ENCODE peak calls at places on chromosomes 12 and 14, in eight cellular contexts. L is GM23338, O is lung, H is SK-N-SH, F is tibial artery, D is body of pancreas, M is HCT116, Q is left ventricle myocardium inferior. R is an unnamed sample. For H3K27me3, the result is how much of the 10 kb centered on the place peaks cover.

GRCh38 chr14:68088463-68088862 is 268.9 kb downstream of the RAD51B start:
- DNase-seq in F (no peak), D (no peak), H (no peak), Q (no peak), L (no peak), O (no peak), M (peak), R (no peak)

GRCh38 chr12:95838125-95838524 is 20.6 kb upstream of the SNRPF start:
- DNase-seq in Q (no peak), L (no peak), F (no peak), H (peak), O (peak), D (no peak), M (no peak), R (no peak)

GRCh38 chr14:34324363-34324795 is 137.7 kb downstream of the SPTSSA start:
- DNase-seq in Q (no peak), H (peak), L (peak), F (no peak), D (peak), M (peak), O (no peak), R (no peak)

GRCh38 chr14:53857625-53858343 is 98.8 kb downstream of the BMP4 start:
- DNase-seq in Q (no peak), F (no peak), H (no peak), O (no peak), L (no peak), M (no peak), D (no peak), R (no peak)

GRCh38 chr12:94649349-94650142 is 811 bp downstream of the TMCC3 start:
- DNase-seq in O (peak), Q (peak), H (peak), L (peak), D (peak), F (peak), M (no peak), R (peak)

GRCh38 chr12:54053625-54054441 is at the start of gene HOXC4:
- DNase-seq in H (peak), F (no peak), M (no peak), O (no peak), D (peak), Q (no peak), L (no peak), R (no peak)

GRCh38 chr12:4720637-4720995 is 416 bp downstream of the GALNT8 start:
- DNase-seq in Q (no peak), L (peak), M (no peak), H (no peak), D (no peak), O (no peak), F (no peak), R (no peak)

GRCh38 chr12:127060310-127060847 is 1206.6 kb upstream of the TMEM132C start:
- DNase-seq in M (peak), D (no peak), F (no peak), L (no peak), Q (no peak), H (no peak), O (no peak), R (no peak)

GRCh38 chr12:95169368-95169767 is 47.9 kb downstream of the FGD6 start:
- DNase-seq in F (no peak), H (no peak), Q (no peak), M (peak), D (peak), O (no peak), L (no peak), R (no peak)

GRCh38 chr12:52873832-52874572 is 25.2 kb upstream of the KRT78 start:
- DNase-seq in F (peak), L (peak), D (peak), M (peak), O (peak), H (peak), Q (peak), R (peak)

GRCh38 chr12:7959278-7960063 is 23.5 kb upstream of the SLC2A3 start:
- DNase-seq in D (no peak), H (no peak), M (no peak), F (no peak), Q (no peak), L (peak), O (peak), R (no peak)

GRCh38 chr14:103593577-103593976 is 30.8 kb downstream of the COA8 start:
- DNase-seq in H (no peak), O (no peak), D (no peak), Q (no peak), F (no peak), M (no peak), L (no peak), R (no peak)

GRCh38 chr12:106290666-106291065 is 11.9 kb upstream of the TCP11L2 start:
- DNase-seq in H (no peak), F (no peak), M (no peak), L (no peak), Q (no peak), O (no peak), D (no peak), R (no peak)

GRCh38 chr14:24269910-24270536 is 1.4 kb downstream of the RABGGTA start:
- DNase-seq in L (no peak), H (no peak), D (no peak), M (no peak), Q (no peak), F (peak), O (no peak), R (no peak)

GRCh38 chr12:1935242-1935641 is 16.8 kb upstream of the CACNA2D4 start:
- DNase-seq in M (no peak), O (no peak), H (peak), D (no peak), Q (no peak), F (peak), L (no peak), R (no peak)

GRCh38 chr14:68576496-68577244 is 216.2 kb downstream of the ZFP36L1 start:
- DNase-seq in H (no peak), Q (no peak), F (peak), D (no peak), M (peak), O (no peak), L (no peak), R (no peak)

DNA sequence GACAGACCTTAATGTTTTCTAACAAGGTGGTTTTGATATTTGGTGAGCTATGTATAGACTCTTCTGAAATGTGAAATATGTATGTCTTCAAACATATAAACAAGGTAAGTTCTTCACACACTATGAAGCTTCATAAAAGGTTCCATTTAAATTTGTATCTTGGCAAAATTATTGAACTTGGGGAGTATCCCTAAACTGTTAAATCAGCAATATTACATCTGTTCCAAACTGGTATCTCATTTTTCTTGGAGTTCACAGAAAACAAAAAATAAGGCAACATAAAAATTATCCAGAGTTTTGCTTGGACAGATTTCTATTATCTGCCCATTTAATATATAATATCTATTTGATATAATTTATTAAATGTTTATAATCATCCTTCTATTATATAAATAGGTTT is 62.4 kb downstream of the TAOK3 start:
- DNase-seq in H (no peak), D (no peak), L (no peak), Q (no peak), O (no peak), F (no peak), M (no peak), R (no peak)
- H3K27me3 ChIP-seq in H (under half), D (under half), L (under half), Q (under half), O (under half), F (under half), M (under half), R (under half)

DNA sequence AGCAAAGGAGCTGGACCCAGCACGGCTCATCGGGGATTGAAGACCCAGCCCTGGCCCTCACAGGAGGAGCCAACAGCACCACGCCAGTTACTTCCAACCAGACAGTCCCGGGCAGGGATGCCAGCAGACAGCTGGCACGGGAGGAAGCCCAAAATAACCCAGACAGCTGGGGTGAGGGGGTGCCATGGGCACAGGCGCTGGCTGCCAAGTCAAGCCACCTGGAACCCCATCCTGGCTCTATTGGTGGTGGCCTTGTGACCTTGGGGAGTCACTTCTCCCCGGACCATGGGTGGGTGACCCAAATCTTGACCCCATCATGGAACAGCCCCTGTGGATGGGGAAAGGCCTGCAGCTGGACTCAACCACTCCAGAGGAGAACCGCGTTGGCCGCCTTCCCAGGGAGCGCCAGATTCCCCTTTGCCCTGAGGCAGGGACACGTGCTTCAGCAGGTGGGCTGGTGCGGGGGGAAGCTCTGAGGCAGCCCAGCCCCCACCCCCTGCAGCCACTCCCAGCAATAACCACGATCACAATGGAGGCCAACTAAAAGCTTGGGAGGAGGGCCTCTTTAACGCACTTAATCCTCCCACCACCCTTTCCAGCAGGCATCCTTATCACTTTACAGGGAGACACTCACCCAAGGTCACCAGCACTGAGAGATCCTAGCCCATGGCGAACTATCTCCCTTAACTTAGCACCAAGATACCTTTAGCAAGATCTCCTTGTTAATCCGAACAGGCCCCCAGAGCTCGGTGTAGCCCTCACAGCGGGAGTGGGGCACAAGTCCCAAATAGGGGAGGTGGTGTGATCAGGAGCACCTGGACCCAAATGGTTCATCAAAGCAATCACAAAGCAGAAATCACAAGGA is 4.7 kb upstream of the RHOF start:
- DNase-seq in M (no peak), D (peak), L (peak), F (peak), Q (peak), O (peak), H (peak), R (peak)
- H3K27ac ChIP-seq in M (peak), D (peak), L (peak), F (peak), Q (peak), O (peak), H (peak), R (peak)

GRCh38 chr14:105217764-105218163 is 30.6 kb upstream of the BTBD6 start:
- DNase-seq in L (no peak), Q (no peak), M (no peak), H (no peak), O (peak), F (no peak), D (no peak), R (no peak)
- TF ChIP-seq CTCF in L (no peak), Q (no peak), M (no peak), H (no peak), O (no peak), F (no peak), D (no peak), R (no peak)

GRCh38 chr12:109140560-109140959 is 24.2 kb downstream of the ACACB start:
- DNase-seq in F (no peak), L (no peak), D (peak), H (no peak), Q (no peak), O (no peak), M (no peak), R (no peak)

GRCh38 chr12:109139360-109139759 is 23.0 kb downstream of the ACACB start:
- DNase-seq in D (no peak), O (no peak), M (no peak), H (no peak), F (peak), Q (no peak), L (no peak), R (no peak)

GRCh38 chr12:109144224-109144623 is 27.8 kb downstream of the ACACB start:
- DNase-seq in M (no peak), F (peak), O (no peak), Q (no peak), H (no peak), D (no peak), L (no peak), R (no peak)

GRCh38 chr12:109137055-109137454 is 20.7 kb downstream of the ACACB start:
- DNase-seq in D (no peak), L (no peak), H (no peak), M (no peak), F (no peak), Q (no peak), O (no peak), R (no peak)

DNA sequence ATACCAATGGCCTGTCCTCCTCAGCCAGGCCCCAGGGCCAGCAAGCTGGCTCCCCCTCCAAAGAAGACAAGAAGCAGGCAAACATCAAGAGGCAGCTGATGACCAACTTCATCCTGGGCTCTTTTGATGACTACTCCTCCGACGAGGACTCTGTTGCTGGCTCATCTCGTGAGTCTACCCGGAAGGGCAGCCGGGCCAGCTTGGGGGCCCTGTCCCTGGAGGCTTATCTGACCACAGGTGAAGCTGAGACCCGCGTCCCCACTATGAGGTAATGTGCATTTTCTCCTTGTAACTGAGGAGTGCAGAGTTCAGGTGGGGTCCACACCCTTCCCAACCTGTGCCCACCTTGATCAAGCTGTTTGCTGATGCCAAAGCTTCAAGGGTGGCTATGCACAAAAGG is 23.4 kb downstream of the ACACB start:
- DNase-seq in D (no peak), F (peak), H (no peak), L (no peak), Q (no peak), M (no peak), O (no peak), R (no peak)
- H3K27me3 ChIP-seq in D (under half), F (under half), H (under half), L (under half), Q (under half), M (under half), O (under half), R (under half)

DNA sequence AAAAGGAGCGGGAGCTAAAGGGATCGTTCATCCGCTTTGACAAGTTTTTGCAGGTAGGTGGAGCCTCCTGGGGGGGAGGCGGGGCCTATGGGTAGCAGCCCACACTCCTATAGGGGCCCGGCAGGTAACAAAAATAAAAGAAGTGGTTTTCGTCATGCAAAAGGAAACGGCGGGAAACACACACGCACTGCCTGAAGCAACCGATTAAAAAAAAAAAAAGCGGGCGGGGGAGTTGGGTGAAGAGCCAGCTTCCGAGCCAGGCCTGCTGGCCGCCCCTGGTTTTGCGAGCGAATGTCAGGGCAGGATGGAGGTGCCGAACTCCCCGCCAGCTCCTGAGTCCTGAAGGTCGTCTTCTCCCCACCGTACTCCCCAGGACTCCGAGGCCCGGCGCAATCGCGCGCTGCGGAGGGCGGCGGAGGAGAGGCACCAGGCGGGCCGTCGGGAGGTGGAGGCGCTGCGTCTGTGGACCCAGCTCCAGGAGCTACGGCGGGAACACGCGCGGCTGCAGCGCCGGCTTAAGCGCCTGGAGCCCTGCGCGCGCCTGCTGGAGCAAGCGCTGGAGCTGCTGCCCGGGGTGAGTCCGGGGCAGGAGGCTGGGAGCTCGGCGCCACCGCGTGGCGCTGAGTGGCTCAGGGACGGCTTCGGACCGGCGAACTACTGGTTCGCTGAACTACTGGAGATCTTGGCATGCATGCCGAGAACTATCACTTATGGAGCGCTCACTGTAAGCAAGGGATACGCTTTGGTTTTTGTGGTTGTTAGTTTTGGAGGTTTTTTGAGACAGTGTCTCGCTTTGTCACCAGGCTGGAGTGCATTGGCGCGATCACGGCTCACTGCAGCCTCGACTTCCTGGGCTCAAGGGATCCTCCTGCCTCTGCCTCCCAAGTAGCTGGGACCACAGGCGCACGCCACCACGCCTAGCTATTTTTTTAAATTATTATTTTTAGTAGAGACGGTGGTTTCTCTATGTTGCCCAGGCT is 3.6 kb downstream of the CFAP73 start:
- DNase-seq in F (peak), L (peak), O (peak), Q (peak), H (peak), D (peak), M (peak), R (peak)
- H3K27ac ChIP-seq in F (no peak), L (no peak), O (no peak), Q (no peak), H (no peak), D (no peak), M (peak), R (no peak)

GRCh38 chr12:16385779-16386646 is 38.6 kb downstream of the MGST1 start:
- DNase-seq in O (peak), L (peak), Q (no peak), H (peak), F (no peak), D (peak), M (no peak), R (peak)
- TF ChIP-seq CTCF in O (no peak), L (peak), Q (peak), H (no peak), F (no peak), D (peak), M (peak), R (peak)

GRCh38 chr12:131438874-131439273 is 272.0 kb upstream of the SFSWAP start:
- DNase-seq in O (no peak), F (peak), L (peak), H (no peak), M (no peak), D (no peak), Q (no peak), R (no peak)
- H3K27me3 ChIP-seq in O (under half), F (under half), L (under half), H (under half), M (under half), D (under half), Q (half or more), R (under half)

DNA sequence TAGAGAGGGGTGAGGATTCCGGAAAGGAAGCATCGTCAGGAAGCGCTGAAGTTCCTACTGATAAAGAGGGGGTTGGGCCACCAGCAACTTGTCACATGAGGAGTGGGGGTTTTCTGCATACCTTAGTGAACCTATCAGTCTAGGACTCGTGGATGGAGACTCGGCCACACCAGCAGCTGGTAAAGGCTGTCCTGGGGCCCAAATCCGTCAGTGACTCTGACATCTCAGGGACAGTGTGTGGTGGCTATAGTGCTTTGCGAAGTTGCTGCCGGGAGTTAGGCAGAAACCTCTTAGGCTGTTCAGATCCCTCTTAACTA is 16.4 kb downstream of the RNASE2 start:
- DNase-seq in Q (no peak), L (no peak), M (no peak), F (no peak), H (no peak), O (no peak), D (no peak), R (no peak)
- H3K27ac ChIP-seq in Q (peak), L (no peak), M (peak), F (peak), H (no peak), O (no peak), D (peak), R (peak)

DNA sequence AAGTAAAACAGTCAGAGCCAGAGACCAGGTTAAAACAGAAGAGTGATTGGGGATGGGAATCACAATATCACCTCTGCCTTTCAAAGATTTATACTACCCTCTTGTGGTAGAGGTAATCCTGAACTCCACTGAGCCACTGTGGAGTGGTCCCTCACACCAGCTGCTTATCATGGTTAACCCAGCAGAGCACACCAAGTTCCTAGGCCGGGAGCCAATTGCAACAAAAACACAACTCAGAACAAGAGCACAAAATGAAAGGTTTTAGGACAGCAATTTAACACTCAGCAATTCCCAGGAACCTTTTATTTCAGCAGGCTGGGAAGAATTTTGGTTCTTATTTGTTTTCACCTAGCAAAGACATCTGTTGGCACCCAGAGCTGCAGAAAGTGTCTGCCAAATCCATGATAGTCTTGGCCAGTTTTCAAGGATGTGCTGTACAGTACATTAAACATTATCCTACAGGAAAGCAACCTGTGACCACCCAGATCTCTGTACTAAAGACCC is 220.5 kb upstream of the ATXN7L3B start:
- DNase-seq in L (peak), D (peak), M (no peak), O (no peak), Q (peak), H (no peak), F (no peak), R (peak)
- TF ChIP-seq CTCF in L (peak), D (peak), M (peak), O (no peak), Q (peak), H (peak), F (no peak), R (no peak)

GRCh38 chr12:130247634-130248237 is 85.5 kb downstream of the FZD10 start:
- DNase-seq in L (no peak), O (no peak), M (no peak), F (no peak), D (no peak), Q (no peak), H (no peak), R (no peak)
- H3K27me3 ChIP-seq in L (under half), O (under half), M (under half), F (under half), D (under half), Q (under half), H (under half), R (under half)

R was measured in heart left ventricle.